ENCODE peak calls at places on chromosomes 13 and 19, in seven cellular contexts. R is HCT116, J is hepatocyte, W is neural progenitor cell, C is GM23338, Z is PC-3, N is MM.1S. Y is an unnamed sample.
A peak's percentile ranks its signal among the peaks of the same experiment; 100 is the strongest.

GRCh38 chr13:23069571-23069970 is 111.2 kb upstream of the SGCG start:
- DNase-seq in R (no peak), J (no peak), W (no peak), C (no peak), Z (peak; percentile 36), N (no peak), Y (peak; percentile 92)

GRCh38 chr19:35959040-35959967 is 23.1 kb downstream of the LRFN3 start:
- DNase-seq in R (no peak), J (peak; percentile 33), W (peak; percentile 58), C (peak; percentile 57), Z (no peak), N (no peak), Y (peak; percentile 68)

GRCh38 chr13:64855506-64855905 is 2374.6 kb downstream of the PCDH9 start:
- DNase-seq in R (no peak), J (peak; percentile 13), W (no peak), C (no peak), Z (no peak), N (no peak), Y (peak; percentile 2)

GRCh38 chr13:27541386-27541785 is 78.9 kb downstream of the LNX2 start:
- DNase-seq in R (no peak), J (no peak), W (no peak), C (no peak), Z (no peak), N (no peak), Y (no peak)

GRCh38 chr13:49667773-49668172 is 23.5 kb downstream of the EBPL start:
- DNase-seq in R (no peak), J (no peak), W (no peak), C (no peak), Z (peak; percentile 54), N (no peak), Y (peak; percentile 72)

GRCh38 chr13:113989585-113990300 is 15.9 kb upstream of the C13orf46 start:
- DNase-seq in R (no peak), J (no peak), W (no peak), C (no peak), Z (no peak), N (no peak), Y (no peak)

GRCh38 chr19:35717665-35718344 is at the start of gene KMT2B:
- DNase-seq in R (no peak), J (peak; percentile 98), W (peak; percentile 99), C (peak; percentile 98), Z (peak; percentile 89), N (no peak), Y (no peak)

GRCh38 chr13:30091691-30092090 is 215.7 kb downstream of the KATNAL1 start:
- DNase-seq in R (no peak), J (no peak), W (no peak), C (no peak), Z (no peak), N (no peak), Y (no peak)

GRCh38 chr19:29672933-29673336 is 7.7 kb downstream of the PLEKHF1 start:
- DNase-seq in R (no peak), J (no peak), W (no peak), C (no peak), Z (no peak), N (no peak), Y (no peak)

GRCh38 chr19:11142528-11143171 is 12.9 kb downstream of the SPC24 start:
- DNase-seq in R (peak; percentile 79), J (peak; percentile 96), W (peak; percentile 78), C (peak; percentile 62), Z (peak; percentile 99), N (no peak), Y (peak; percentile 94)

GRCh38 chr19:29806098-29806866 is 5.5 kb upstream of the CCNE1 start:
- DNase-seq in R (no peak), J (peak; percentile 54), W (peak; percentile 40), C (peak; percentile 58), Z (no peak), N (no peak), Y (peak; percentile 28)

GRCh38 chr13:45331123-45331619 is 9.8 kb downstream of the TPT1 start:
- DNase-seq in R (no peak), J (no peak), W (no peak), C (no peak), Z (no peak), N (no peak), Y (no peak)

GRCh38 chr13:37481858-37482227 is 116.7 kb downstream of the POSTN start:
- DNase-seq in R (no peak), J (no peak), W (no peak), C (no peak), Z (no peak), N (no peak), Y (peak; percentile 44)

GRCh38 chr13:79480954-79481684 is at the start of gene NDFIP2:
- DNase-seq in R (peak; percentile 90), J (peak; percentile 94), W (peak; percentile 88), C (peak; percentile 79), Z (peak; percentile 87), N (peak; percentile 89), Y (peak; percentile 91)

GRCh38 chr13:79483302-79483701 is 2.3 kb downstream of the NDFIP2 start:
- DNase-seq in R (no peak), J (no peak), W (no peak), C (no peak), Z (peak; percentile 55), N (no peak), Y (peak; percentile 75)

GRCh38 chr13:79482271-79482970 is 1.5 kb downstream of the NDFIP2 start:
- DNase-seq in R (no peak), J (peak; percentile 37), W (no peak), C (no peak), Z (peak; percentile 18), N (no peak), Y (peak; percentile 65)

GRCh38 chr13:79485014-79485441 is 4.1 kb downstream of the NDFIP2 start:
- DNase-seq in R (no peak), J (peak; percentile 80), W (no peak), C (no peak), Z (peak; percentile 77), N (no peak), Y (peak; percentile 95)

DNA sequence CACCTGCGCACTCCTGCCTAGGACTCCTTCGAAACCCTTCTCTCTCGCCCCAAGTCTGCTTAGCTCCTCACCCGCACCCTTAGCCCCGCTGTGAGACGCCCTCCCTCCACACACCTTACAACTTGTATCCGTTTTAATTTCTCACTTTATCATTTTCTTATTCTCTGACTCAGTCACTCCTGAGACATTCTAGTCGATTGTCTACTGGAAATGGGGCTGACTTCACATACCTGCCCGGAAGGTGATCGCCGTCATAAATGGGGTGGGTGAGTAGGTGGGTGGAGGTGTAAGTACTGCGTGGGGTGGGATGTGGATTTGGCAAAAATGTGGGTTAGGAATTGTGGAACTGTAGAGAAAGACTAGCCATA is 714 bp downstream of the NDFIP2 start:
- DNase-seq in R (no peak), J (peak; percentile 25), W (no peak), C (no peak), Z (peak; percentile 21), N (peak; percentile 26), Y (peak; percentile 32)
- TF ChIP-seq EZH2phosphoT487 in R (no peak), J (no peak), W (no peak), C (no peak), Z (no peak), N (no peak), Y (no peak)

GRCh38 chr13:42379241-42379640 is 107.3 kb downstream of the AKAP11 start:
- DNase-seq in R (no peak), J (no peak), W (no peak), C (no peak), Z (no peak), N (no peak), Y (no peak)

GRCh38 chr13:42375663-42376062 is 103.7 kb downstream of the AKAP11 start:
- DNase-seq in R (no peak), J (no peak), W (no peak), C (no peak), Z (no peak), N (no peak), Y (no peak)

GRCh38 chr13:42380420-42381164 is 108.6 kb downstream of the AKAP11 start:
- DNase-seq in R (no peak), J (no peak), W (no peak), C (no peak), Z (no peak), N (peak; percentile 34), Y (no peak)

GRCh38 chr13:42378383-42378780 is 106.4 kb downstream of the AKAP11 start:
- DNase-seq in R (no peak), J (no peak), W (no peak), C (no peak), Z (no peak), N (no peak), Y (no peak)

DNA sequence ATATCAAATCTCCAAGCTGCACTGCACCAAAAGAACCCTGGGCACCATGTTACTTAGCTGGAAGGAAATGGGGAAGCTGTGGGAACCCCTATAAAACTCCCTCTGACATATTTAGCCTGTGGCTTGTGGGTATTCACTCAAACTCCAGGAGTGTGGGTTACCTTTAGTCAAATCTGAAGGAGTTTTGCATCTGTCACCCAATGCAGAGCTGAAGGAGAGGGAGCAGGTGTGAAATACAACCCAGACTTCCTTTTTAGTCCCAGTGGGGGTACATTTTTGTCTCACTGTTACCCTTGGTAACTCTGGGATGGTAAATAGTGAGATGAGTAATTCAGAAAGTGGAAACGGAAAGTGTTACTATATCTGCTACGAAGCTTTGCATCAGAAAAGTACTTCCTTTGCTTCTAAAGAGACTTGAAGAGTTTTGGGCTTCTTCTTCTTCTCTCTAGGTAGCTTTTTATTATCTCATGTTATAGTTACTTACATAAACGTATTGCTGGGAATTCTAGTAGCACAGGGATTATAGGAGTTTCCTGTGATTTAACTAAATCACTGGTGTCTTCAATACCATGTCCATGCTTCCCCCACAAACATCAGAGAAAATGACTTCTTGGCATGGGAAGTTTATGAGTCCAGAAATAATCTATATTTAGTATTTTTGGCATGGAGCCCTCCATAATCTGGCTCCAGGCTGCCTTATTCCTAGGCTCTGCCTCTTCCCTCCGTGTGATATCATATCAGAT is 105.9 kb downstream of the AKAP11 start:
- DNase-seq in R (no peak), J (no peak), W (no peak), C (no peak), Z (no peak), N (peak; percentile 72), Y (no peak)
- TF ChIP-seq EZH2 in R (no peak), J (no peak), W (no peak), C (no peak), Z (no peak), N (no peak), Y (no peak)

GRCh38 chr19:42695811-42696503 is 44.3 kb downstream of the PSG3 start:
- DNase-seq in R (no peak), J (no peak), W (no peak), C (no peak), Z (no peak), N (no peak), Y (no peak)

GRCh38 chr19:42693760-42694350 is 46.4 kb downstream of the PSG3 start:
- DNase-seq in R (peak; percentile 41), J (no peak), W (no peak), C (peak; percentile 86), Z (peak; percentile 75), N (peak; percentile 37), Y (peak; percentile 73)

DNA sequence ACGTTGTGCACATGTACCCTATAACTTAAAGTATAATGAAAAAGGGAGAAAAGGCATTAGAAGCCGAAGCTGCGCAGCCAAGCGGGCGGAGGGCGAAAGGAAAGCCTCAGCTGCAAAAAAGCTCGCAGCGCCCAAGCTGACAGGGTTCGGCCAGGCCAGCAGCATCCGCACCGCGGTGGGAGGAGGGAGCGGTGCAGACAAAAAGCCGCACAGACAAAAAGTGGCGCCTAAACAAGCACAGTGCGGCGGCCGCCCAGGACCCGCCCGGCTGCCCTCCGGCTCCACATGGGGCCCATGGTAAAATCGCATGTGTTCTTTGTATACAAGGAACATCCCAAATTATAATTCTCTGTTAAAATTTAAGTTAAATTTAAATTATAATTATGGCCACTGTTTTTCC is 42.4 kb downstream of the PSG3 start:
- DNase-seq in R (no peak), J (no peak), W (no peak), C (no peak), Z (no peak), N (no peak), Y (peak; percentile 11)
- H3K27ac ChIP-seq in R (no peak overlapping the region), J (no peak overlapping the region), W (no peak overlapping the region), C (no peak overlapping the region), Z (no peak overlapping the region), N (no peak overlapping the region), Y (no peak overlapping the region)

GRCh38 chr19:6699935-6700334 is 20.5 kb downstream of the C3 start:
- DNase-seq in R (no peak), J (no peak), W (no peak), C (no peak), Z (no peak), N (no peak), Y (no peak)
- TF ChIP-seq EZH2phosphoT487 in R (no peak), J (no peak), W (no peak), C (no peak), Z (no peak), N (no peak), Y (no peak)

Y was measured in GM23248.